ENCODE peak calls at places on chromosomes 1 and 21, in four cellular contexts. One of them, this sample, is unnamed.

GRCh38 chr1:93338426-93338825 is 7.3 kb upstream of the DR1 start:
- DNase-seq in epithelial cell of esophagus: peak
- DNase-seq in esophagus squamous epithelium: no peak
- DNase-seq in astrocyte of the spinal cord: peak
- DNase-seq in this sample: no peak

GRCh38 chr1:37761416-37762095 is 3.4 kb downstream of the EPHA10 start:
- DNase-seq in epithelial cell of esophagus: no peak
- DNase-seq in esophagus squamous epithelium: no peak
- DNase-seq in astrocyte of the spinal cord: no peak
- DNase-seq in this sample: no peak

GRCh38 chr1:248851390-248851789 is 7.5 kb downstream of the ZNF692 start:
- DNase-seq in epithelial cell of esophagus: no peak
- DNase-seq in esophagus squamous epithelium: no peak
- DNase-seq in astrocyte of the spinal cord: no peak
- DNase-seq in this sample: no peak

GRCh38 chr1:16158025-16158424 is 2.2 kb upstream of the EPHA2 start:
- DNase-seq in epithelial cell of esophagus: no peak
- DNase-seq in esophagus squamous epithelium: no peak
- DNase-seq in astrocyte of the spinal cord: no peak
- DNase-seq in this sample: no peak

GRCh38 chr1:39671793-39672550 is at the start of gene NT5C1A:
- DNase-seq in epithelial cell of esophagus: no peak
- DNase-seq in esophagus squamous epithelium: no peak
- DNase-seq in astrocyte of the spinal cord: no peak
- DNase-seq in this sample: no peak

GRCh38 chr21:46111857-46112730 is 14.2 kb downstream of the COL6A2 start:
- DNase-seq in epithelial cell of esophagus: no peak
- DNase-seq in esophagus squamous epithelium: no peak
- DNase-seq in astrocyte of the spinal cord: no peak
- DNase-seq in this sample: no peak

GRCh38 chr21:43869486-43870325 is 4.7 kb downstream of the AGPAT3 start:
- DNase-seq in epithelial cell of esophagus: no peak
- DNase-seq in esophagus squamous epithelium: no peak
- DNase-seq in astrocyte of the spinal cord: no peak
- DNase-seq in this sample: no peak

GRCh38 chr1:231171623-231172197 is 9.9 kb downstream of the TRIM67 start:
- DNase-seq in epithelial cell of esophagus: peak
- DNase-seq in esophagus squamous epithelium: no peak
- DNase-seq in astrocyte of the spinal cord: no peak
- DNase-seq in this sample: no peak

GRCh38 chr1:60732977-60733401 is 349.4 kb upstream of the NFIA start:
- DNase-seq in epithelial cell of esophagus: no peak
- DNase-seq in esophagus squamous epithelium: no peak
- DNase-seq in astrocyte of the spinal cord: no peak
- DNase-seq in this sample: no peak

GRCh38 chr1:175479521-175480342 is 263.7 kb downstream of the TNR start:
- DNase-seq in epithelial cell of esophagus: no peak
- DNase-seq in esophagus squamous epithelium: no peak
- DNase-seq in astrocyte of the spinal cord: peak
- DNase-seq in this sample: no peak

GRCh38 chr1:234851450-234852438 is 241.8 kb upstream of the IRF2BP2 start:
- DNase-seq in epithelial cell of esophagus: peak
- DNase-seq in esophagus squamous epithelium: no peak
- DNase-seq in astrocyte of the spinal cord: peak
- DNase-seq in this sample: no peak

GRCh38 chr21:38955495-38955894 is 149.8 kb downstream of the ETS2 start:
- DNase-seq in epithelial cell of esophagus: peak
- DNase-seq in esophagus squamous epithelium: no peak
- DNase-seq in astrocyte of the spinal cord: no peak
- DNase-seq in this sample: no peak

GRCh38 chr1:15727424-15727823 is 8.6 kb upstream of the SLC25A34 start:
- DNase-seq in epithelial cell of esophagus: no peak
- DNase-seq in esophagus squamous epithelium: no peak
- DNase-seq in astrocyte of the spinal cord: no peak
- DNase-seq in this sample: no peak

GRCh38 chr1:223846668-223847007 is 891 bp upstream of the TP53BP2 start:
- DNase-seq in epithelial cell of esophagus: peak
- DNase-seq in esophagus squamous epithelium: no peak
- DNase-seq in astrocyte of the spinal cord: no peak
- DNase-seq in this sample: no peak

DNA sequence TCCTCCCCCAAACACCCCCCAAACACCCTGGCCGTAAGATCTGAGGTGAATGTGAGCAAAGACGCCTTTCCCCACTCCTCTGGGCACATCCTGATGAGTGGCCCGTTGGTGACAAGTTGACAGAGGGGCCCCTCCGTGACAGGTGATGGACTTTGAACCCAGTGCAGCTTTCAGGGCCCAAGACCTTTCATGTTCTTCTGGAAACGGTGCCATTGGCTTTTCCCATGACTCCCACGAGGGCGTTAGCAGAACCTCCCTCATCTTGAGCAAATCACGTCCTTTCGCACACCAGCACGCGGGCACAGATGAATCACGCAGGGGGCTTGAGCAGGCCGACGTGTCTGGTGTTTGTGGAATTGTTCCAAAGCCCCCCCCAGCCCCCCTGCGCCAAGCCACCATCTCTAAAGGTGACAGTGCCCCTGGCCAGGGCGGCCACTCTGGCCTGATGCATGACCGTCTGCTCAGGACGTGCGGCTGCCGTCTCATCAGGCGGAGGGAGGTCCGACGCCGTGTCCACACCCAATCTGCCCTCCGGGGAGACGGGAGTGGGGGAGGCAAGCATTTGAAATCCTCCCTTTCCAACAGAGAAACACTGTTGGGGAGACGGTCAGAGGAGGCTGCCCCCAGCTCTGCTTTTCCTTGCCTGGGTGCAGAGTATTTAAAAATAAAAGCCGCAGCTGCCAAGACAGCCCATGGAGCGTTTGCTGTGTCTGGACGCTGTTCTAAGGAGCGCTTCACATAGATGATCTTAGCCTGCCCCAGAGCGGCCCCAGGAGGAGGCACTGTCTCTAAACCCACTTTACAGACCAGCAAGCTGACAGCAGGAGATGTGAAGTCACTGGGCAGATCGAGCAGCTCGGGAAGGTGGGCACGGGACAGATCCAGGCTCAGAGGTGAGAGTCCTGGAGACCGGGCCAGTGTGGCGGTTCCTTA is 98.3 kb upstream of the ARHGEF16 start:
- DNase-seq in epithelial cell of esophagus: no peak
- DNase-seq in esophagus squamous epithelium: no peak
- DNase-seq in astrocyte of the spinal cord: no peak
- DNase-seq in this sample: no peak
- TF ChIP-seq CTCF in epithelial cell of esophagus: no peak
- TF ChIP-seq CTCF in esophagus squamous epithelium: no peak
- TF ChIP-seq CTCF in astrocyte of the spinal cord: no peak
- TF ChIP-seq CTCF in this sample: no peak

GRCh38 chr1:161215079-161215478 is at the start of gene FCER1G:
- DNase-seq in epithelial cell of esophagus: no peak
- DNase-seq in esophagus squamous epithelium: no peak
- DNase-seq in astrocyte of the spinal cord: no peak
- DNase-seq in this sample: no peak
- H3K4me3 ChIP-seq in epithelial cell of esophagus: no peak
- H3K4me3 ChIP-seq in esophagus squamous epithelium: peak
- H3K4me3 ChIP-seq in astrocyte of the spinal cord: no peak
- H3K4me3 ChIP-seq in this sample: no peak

GRCh38 chr1:8988618-8988967 is 37.6 kb downstream of the SLC2A7 start:
- DNase-seq in epithelial cell of esophagus: no peak
- DNase-seq in esophagus squamous epithelium: no peak
- DNase-seq in astrocyte of the spinal cord: no peak
- DNase-seq in this sample: no peak

GRCh38 chr1:8989061-8989460 is 37.2 kb downstream of the SLC2A7 start:
- DNase-seq in epithelial cell of esophagus: no peak
- DNase-seq in esophagus squamous epithelium: no peak
- DNase-seq in astrocyte of the spinal cord: no peak
- DNase-seq in this sample: no peak

GRCh38 chr1:8989821-8990220 is 36.4 kb downstream of the SLC2A7 start:
- DNase-seq in epithelial cell of esophagus: peak
- DNase-seq in esophagus squamous epithelium: no peak
- DNase-seq in astrocyte of the spinal cord: no peak
- DNase-seq in this sample: no peak

GRCh38 chr1:8986814-8987190 is 39.4 kb downstream of the SLC2A7 start:
- DNase-seq in epithelial cell of esophagus: no peak
- DNase-seq in esophagus squamous epithelium: no peak
- DNase-seq in astrocyte of the spinal cord: no peak
- DNase-seq in this sample: no peak

GRCh38 chr1:8987881-8988617 is 38.2 kb downstream of the SLC2A7 start:
- DNase-seq in epithelial cell of esophagus: peak
- DNase-seq in esophagus squamous epithelium: no peak
- DNase-seq in astrocyte of the spinal cord: peak
- DNase-seq in this sample: no peak
- TF ChIP-seq CTCF in epithelial cell of esophagus: peak
- TF ChIP-seq CTCF in esophagus squamous epithelium: peak
- TF ChIP-seq CTCF in astrocyte of the spinal cord: peak
- TF ChIP-seq CTCF in this sample: peak

GRCh38 chr1:157966034-157966671 is 27.3 kb upstream of the KIRREL1 start:
- DNase-seq in epithelial cell of esophagus: no peak
- DNase-seq in esophagus squamous epithelium: no peak
- DNase-seq in astrocyte of the spinal cord: peak
- DNase-seq in this sample: peak
- H3K4me3 ChIP-seq in epithelial cell of esophagus: no peak
- H3K4me3 ChIP-seq in esophagus squamous epithelium: no peak
- H3K4me3 ChIP-seq in astrocyte of the spinal cord: no peak
- H3K4me3 ChIP-seq in this sample: no peak

DNA sequence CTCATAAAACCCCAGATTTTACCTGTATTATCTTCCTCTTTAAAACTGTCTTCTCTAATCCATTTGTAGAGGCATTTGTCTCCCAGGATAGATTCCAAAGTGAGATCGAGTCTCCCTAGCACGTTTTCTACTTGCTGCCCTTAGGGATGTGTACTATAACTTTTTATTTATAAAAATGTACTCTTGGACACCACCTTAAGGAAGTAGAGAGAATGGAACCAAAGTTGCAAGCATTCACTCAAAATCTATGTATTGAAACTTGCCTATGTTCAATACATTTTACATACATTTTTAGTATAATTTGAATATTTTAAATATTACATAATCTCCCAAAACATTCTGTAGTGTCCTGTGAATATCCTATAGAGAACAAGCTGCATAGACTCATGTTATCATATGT is 842 bp upstream of the SPRR2A start:
- DNase-seq in epithelial cell of esophagus: no peak
- DNase-seq in esophagus squamous epithelium: no peak
- DNase-seq in astrocyte of the spinal cord: no peak
- DNase-seq in this sample: no peak
- TF ChIP-seq CTCF in epithelial cell of esophagus: peak
- TF ChIP-seq CTCF in esophagus squamous epithelium: peak
- TF ChIP-seq CTCF in astrocyte of the spinal cord: no peak
- TF ChIP-seq CTCF in this sample: no peak

DNA sequence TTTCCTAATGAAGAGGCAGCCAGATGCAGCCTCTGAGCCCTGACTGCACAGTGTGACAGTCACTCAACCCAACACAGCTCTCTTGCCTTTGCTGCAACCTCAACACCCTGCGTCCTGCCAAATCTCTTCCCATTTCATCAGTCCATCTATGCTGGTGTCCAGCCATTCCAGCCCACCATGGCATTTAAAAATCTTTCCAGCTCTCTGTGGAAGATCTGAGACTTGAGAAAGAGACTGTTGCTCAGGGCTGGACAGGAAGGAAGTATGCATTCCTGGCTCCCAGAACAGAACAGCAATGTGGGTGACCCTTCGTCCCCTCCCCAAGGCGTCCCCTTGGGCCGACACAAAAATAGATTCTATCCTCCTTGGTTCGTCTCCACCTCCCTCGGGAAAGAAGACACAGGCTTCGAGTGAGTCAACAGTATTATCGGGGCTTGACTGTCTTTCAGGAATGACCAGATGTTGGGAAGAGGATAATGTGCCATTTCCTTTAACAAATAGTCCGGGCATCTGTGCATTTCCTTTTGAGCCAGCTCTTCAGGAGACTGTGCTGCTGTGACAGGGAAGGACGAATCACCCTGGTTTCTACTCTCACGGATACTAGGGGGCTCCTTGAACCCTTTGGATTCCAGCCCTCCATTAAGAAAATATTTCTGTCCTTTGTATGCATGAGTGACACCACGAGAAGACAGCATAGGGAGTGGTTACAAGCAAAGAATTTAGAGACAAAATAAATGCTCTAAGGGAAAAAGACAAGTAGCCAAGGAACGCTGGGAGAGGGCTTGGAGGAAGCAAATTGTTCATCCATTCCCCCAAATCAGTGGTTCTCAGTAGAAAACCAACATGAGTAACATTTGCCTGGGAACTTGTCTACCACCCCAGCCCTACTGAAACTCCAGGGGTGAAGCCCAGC is 111.4 kb upstream of the CDC42BPA start:
- DNase-seq in epithelial cell of esophagus: peak
- DNase-seq in esophagus squamous epithelium: no peak
- DNase-seq in astrocyte of the spinal cord: peak
- DNase-seq in this sample: no peak
- H3K4me3 ChIP-seq in epithelial cell of esophagus: no peak
- H3K4me3 ChIP-seq in esophagus squamous epithelium: no peak
- H3K4me3 ChIP-seq in astrocyte of the spinal cord: no peak
- H3K4me3 ChIP-seq in this sample: no peak

This sample was measured in epithelial cell of proximal tubule.